ENCODE peak calls at places on chromosomes 12 and 14, in eight cellular contexts. Q is GM13976; V is CD4-positive, alpha-beta T cell; X is effector memory CD4-positive, alpha-beta T cell; I is stromal cell of bone marrow; Z is activated CD4-positive, alpha-beta T cell treated with anti-CD3 and anti-CD28 coated beads for 1 hour; U is aorta; F is NCI-H2029. E is an unnamed sample.
A peak's percentile ranks its signal among the peaks of the same experiment; 100 is the strongest.

GRCh38 chr14:59199614-59200013 is 11.1 kb downstream of the DAAM1 start:
- DNase-seq in U (no peak), X (no peak), V (no peak), Q (no peak), F (no peak), Z (no peak), I (no peak), E (no peak)

GRCh38 chr12:49636979-49637378 is 13.6 kb downstream of the PRPF40B start:
- DNase-seq in X (peak; percentile 34), Z (peak; percentile 35), F (no peak), Q (peak; percentile 86), V (peak; percentile 41), I (peak; percentile 62), U (no peak), E (peak; percentile 58)

GRCh38 chr14:59829941-59830734 is 40.4 kb downstream of the RTN1 start:
- DNase-seq in U (no peak), Q (no peak), V (no peak), F (no peak), Z (no peak), X (no peak), I (peak; percentile 27), E (no peak)

GRCh38 chr14:74720526-74720925 is 7.6 kb downstream of the FCF1 start:
- DNase-seq in V (no peak), F (no peak), Z (no peak), X (no peak), Q (no peak), U (no peak), I (no peak), E (no peak)

GRCh38 chr12:949337-950099 is at the start of gene RAD52:
- DNase-seq in V (peak; percentile 98), U (peak; percentile 100), X (peak; percentile 92), I (peak; percentile 97), Q (peak; percentile 92), F (peak; percentile 91), Z (peak; percentile 95), E (peak; percentile 96)

GRCh38 chr14:70000601-70001000 is 121.4 kb downstream of the SMOC1 start:
- DNase-seq in Q (no peak), X (no peak), V (no peak), I (no peak), U (no peak), F (no peak), Z (no peak), E (no peak)

GRCh38 chr12:52259850-52260249 is 14.6 kb upstream of the KRT86 start:
- DNase-seq in V (no peak), I (no peak), U (peak; percentile 45), X (no peak), F (no peak), Z (no peak), Q (no peak), E (no peak)

GRCh38 chr12:131091976-131092691 is 138.4 kb downstream of the ADGRD1 start:
- DNase-seq in I (no peak), X (no peak), Z (no peak), F (no peak), Q (no peak), V (no peak), U (peak; percentile 68), E (no peak)

GRCh38 chr14:95046711-95047681 is 110.3 kb downstream of the DICER1 start:
- DNase-seq in F (no peak), I (no peak), U (no peak), Z (no peak), Q (no peak), X (no peak), V (no peak), E (no peak)

GRCh38 chr12:19338405-19338804 is 100.9 kb upstream of the AEBP2 start:
- DNase-seq in U (no peak), V (no peak), Z (no peak), X (no peak), Q (no peak), F (no peak), I (no peak), E (no peak)

GRCh38 chr14:69694730-69695663 is 71.9 kb upstream of the SRSF5 start:
- DNase-seq in F (no peak), X (no peak), Z (no peak), V (no peak), I (no peak), Q (no peak), U (no peak), E (no peak)

GRCh38 chr12:105831372-105831771 is 307.4 kb downstream of the NUAK1 start:
- DNase-seq in X (no peak), I (no peak), Q (no peak), U (no peak), F (no peak), Z (no peak), V (no peak), E (no peak)

GRCh38 chr12:69241444-69242092 is 2.2 kb downstream of the CPSF6 start:
- DNase-seq in Z (no peak), F (no peak), I (no peak), Q (no peak), X (no peak), V (no peak), U (no peak), E (no peak)

GRCh38 chr12:93165384-93165932 is 212.3 kb upstream of the NUDT4 start:
- DNase-seq in I (no peak), Q (no peak), X (no peak), F (no peak), U (no peak), V (no peak), Z (no peak), E (no peak)

GRCh38 chr12:100574262-100575074 is 984 bp downstream of the GAS2L3 start:
- DNase-seq in Q (peak; percentile 26), X (no peak), Z (no peak), U (peak; percentile 72), F (peak; percentile 23), I (no peak), V (no peak), E (no peak)

GRCh38 chr14:100348253-100348729 is 25.2 kb downstream of the SLC25A47 start:
- DNase-seq in Z (no peak), V (no peak), Q (no peak), I (no peak), X (no peak), U (no peak), F (no peak), E (no peak)

GRCh38 chr12:97022831-97023230 is 115.8 kb downstream of the NEDD1 start:
- DNase-seq in V (no peak), I (no peak), X (no peak), Z (no peak), U (no peak), F (no peak), Q (no peak), E (no peak)

GRCh38 chr14:27049611-27050172 is 451.9 kb upstream of the NOVA1 start:
- DNase-seq in Z (no peak), V (no peak), I (no peak), F (no peak), X (no peak), U (no peak), Q (no peak), E (no peak)

GRCh38 chr12:95173392-95174251 is 43.6 kb downstream of the FGD6 start:
- DNase-seq in X (no peak), V (no peak), Z (no peak), F (no peak), Q (no peak), U (no peak), I (peak; percentile 14), E (no peak)

GRCh38 chr12:52798671-52799497 is 3.0 kb upstream of the KRT3 start:
- DNase-seq in U (no peak), Q (no peak), I (no peak), V (no peak), X (no peak), Z (no peak), F (no peak), E (no peak)

GRCh38 chr14:93006484-93007128 is 83.7 kb downstream of the CHGA start:
- DNase-seq in V (no peak), F (no peak), Q (no peak), U (no peak), X (no peak), I (peak; percentile 21), Z (no peak), E (peak; percentile 12)

GRCh38 chr14:74425525-74426201 is 347 bp downstream of the SYNDIG1L start:
- DNase-seq in Q (peak; percentile 89), U (peak; percentile 81), X (peak; percentile 15), Z (peak; percentile 19), V (peak; percentile 50), I (no peak), F (no peak), E (peak; percentile 40)

GRCh38 chr12:119949145-119949544 is 39.9 kb upstream of the BICDL1 start:
- DNase-seq in Q (no peak), U (no peak), F (peak; percentile 66), X (no peak), Z (no peak), V (no peak), I (no peak), E (no peak)

GRCh38 chr14:22177870-22178269 is 411.2 kb downstream of the DAD1 start:
- DNase-seq in F (no peak), Z (no peak), X (no peak), I (no peak), U (no peak), Q (no peak), V (no peak), E (peak; percentile 29)

GRCh38 chr14:85607571-85608219 is 77.8 kb downstream of the FLRT2 start:
- DNase-seq in X (no peak), F (no peak), Z (no peak), U (no peak), I (peak; percentile 63), Q (no peak), V (no peak), E (no peak)

GRCh38 chr12:71780207-71780822 is 25.7 kb downstream of the RAB21 start:
- DNase-seq in X (peak; percentile 6), V (peak; percentile 31), Z (peak; percentile 16), I (peak; percentile 26), Q (peak; percentile 42), U (no peak), F (peak; percentile 16), E (peak; percentile 10)

GRCh38 chr14:37165794-37166193 is 6.6 kb downstream of the SLC25A21 start:
- DNase-seq in V (no peak), Z (no peak), Q (no peak), I (no peak), U (no peak), F (no peak), X (no peak), E (no peak)

GRCh38 chr12:3958534-3958933 is 85.3 kb upstream of the PARP11 start:
- DNase-seq in I (no peak), X (no peak), Q (no peak), Z (no peak), U (no peak), V (no peak), F (no peak), E (no peak)

GRCh38 chr14:31060253-31060875 is 34.2 kb upstream of the STRN3 start:
- DNase-seq in X (no peak), Z (no peak), I (no peak), F (no peak), U (no peak), V (no peak), Q (no peak), E (no peak)

GRCh38 chr12:125159687-125160086 is 94.5 kb downstream of the AACS start:
- DNase-seq in F (no peak), V (no peak), X (no peak), Z (no peak), Q (no peak), U (no peak), I (no peak), E (no peak)